ENCODE peak calls at places on chromosomes 7 and 10, in seven cellular contexts. Q is NCI-H1092, A is A549, B is cerebellum, X is T follicular helper cell, M is COR-L47, L is kidney tubule cell. D is an unnamed sample.

GRCh38 chr7:7399707-7400106 is 136.0 kb downstream of the COL28A1 start:
- DNase-seq in Q (no peak), A (no peak), B (no peak), X (no peak), M (no peak), L (no peak), D (no peak)

GRCh38 chr10:79947787-79948424 is 999 bp downstream of the SFTPD start:
- DNase-seq in Q (no peak), A (no peak), B (no peak), X (no peak), M (no peak), L (no peak), D (no peak)

GRCh38 chr7:4191046-4191445 is 491.0 kb upstream of the FOXK1 start:
- DNase-seq in Q (no peak), A (no peak), B (no peak), X (no peak), M (no peak), L (no peak), D (no peak)

GRCh38 chr7:13099197-13099795 is 411.9 kb downstream of the ARL4A start:
- DNase-seq in Q (no peak), A (no peak), B (no peak), X (no peak), M (no peak), L (peak), D (no peak)

GRCh38 chr10:104040862-104041789 is 44.6 kb downstream of the COL17A1 start:
- DNase-seq in Q (no peak), A (no peak), B (no peak), X (no peak), M (no peak), L (no peak), D (no peak)

GRCh38 chr10:49308881-49309280 is 9.9 kb downstream of the C10orf71 start:
- DNase-seq in Q (no peak), A (no peak), B (no peak), X (no peak), M (no peak), L (no peak), D (no peak)

GRCh38 chr10:133554600-133554999 is 10.8 kb downstream of the SYCE1 start:
- DNase-seq in Q (no peak), A (no peak), B (no peak), X (no peak), M (no peak), L (no peak), D (no peak)

GRCh38 chr10:92087750-92088395 is 164.3 kb downstream of the BTAF1 start:
- DNase-seq in Q (peak), A (peak), B (peak), X (peak), M (peak), L (peak), D (peak)

GRCh38 chr10:28676968-28677888 is at the start of gene BAMBI:
- DNase-seq in Q (peak), A (peak), B (peak), X (peak), M (peak), L (peak), D (peak)

GRCh38 chr10:56090914-56091540 is 270.0 kb downstream of the ZWINT start:
- DNase-seq in Q (no peak), A (no peak), B (no peak), X (no peak), M (no peak), L (no peak), D (no peak)

GRCh38 chr7:116588641-116589594 is 64.1 kb downstream of the CAV1 start:
- DNase-seq in Q (peak), A (peak), B (peak), X (no peak), M (peak), L (peak), D (no peak)

GRCh38 chr10:74825371-74826141 is 844 bp upstream of the KAT6B start:
- DNase-seq in Q (peak), A (peak), B (peak), X (peak), M (peak), L (peak), D (peak)

GRCh38 chr7:159310457-159311171 is 165.9 kb upstream of the VIPR2 start:
- DNase-seq in Q (no peak), A (no peak), B (no peak), X (no peak), M (no peak), L (no peak), D (no peak)

GRCh38 chr10:104043185-104043830 is 42.4 kb downstream of the COL17A1 start:
- DNase-seq in Q (no peak), A (no peak), B (no peak), X (no peak), M (no peak), L (no peak), D (no peak)

GRCh38 chr10:116801658-116802057 is 47.6 kb upstream of the ENO4 start:
- DNase-seq in Q (no peak), A (no peak), B (no peak), X (no peak), M (no peak), L (no peak), D (no peak)

GRCh38 chr10:73553726-73554125 is 37.4 kb downstream of the USP54 start:
- DNase-seq in Q (no peak), A (no peak), B (no peak), X (no peak), M (no peak), L (no peak), D (no peak)

GRCh38 chr10:7861509-7862120 is 43.3 kb downstream of the TAF3 start:
- DNase-seq in Q (no peak), A (no peak), B (no peak), X (no peak), M (no peak), L (no peak), D (no peak)

GRCh38 chr7:133645870-133646492 is 393.1 kb downstream of the EXOC4 start:
- DNase-seq in Q (no peak), A (no peak), B (no peak), X (no peak), M (peak), L (no peak), D (no peak)

GRCh38 chr10:43196131-43196980 is 58.1 kb downstream of the CSGALNACT2 start:
- DNase-seq in Q (no peak), A (no peak), B (no peak), X (no peak), M (no peak), L (no peak), D (no peak)

GRCh38 chr10:74078037-74078436 is 72.6 kb downstream of the AP3M1 start:
- DNase-seq in Q (no peak), A (no peak), B (no peak), X (no peak), M (no peak), L (peak), D (no peak)

GRCh38 chr7:71454981-71455380 is 323.0 kb downstream of the GALNT17 start:
- DNase-seq in Q (no peak), A (no peak), B (no peak), X (no peak), M (no peak), L (no peak), D (no peak)

GRCh38 chr10:106224676-106225075 is 939.8 kb downstream of the SORCS1 start:
- DNase-seq in Q (no peak), A (no peak), B (no peak), X (no peak), M (no peak), L (no peak), D (no peak)

GRCh38 chr7:127396184-127396583 is 3.7 kb upstream of the ZNF800 start:
- DNase-seq in Q (no peak), A (peak), B (no peak), X (no peak), M (no peak), L (peak), D (no peak)

GRCh38 chr7:43535031-43535451 is 47.9 kb upstream of the STK17A start:
- DNase-seq in Q (no peak), A (no peak), B (no peak), X (no peak), M (no peak), L (peak), D (no peak)

GRCh38 chr10:11024596-11024995 is 6.9 kb downstream of the CELF2 start:
- DNase-seq in Q (no peak), A (no peak), B (no peak), X (no peak), M (no peak), L (peak), D (no peak)

GRCh38 chr10:132039371-132039770 is 26.4 kb upstream of the JAKMIP3 start:
- DNase-seq in Q (no peak), A (no peak), B (no peak), X (no peak), M (no peak), L (no peak), D (no peak)

GRCh38 chr7:137032436-137032835 is 164.0 kb downstream of the CHRM2 start:
- DNase-seq in Q (no peak), A (no peak), B (no peak), X (no peak), M (no peak), L (no peak), D (no peak)

GRCh38 chr10:90557385-90557784 is 300.5 kb downstream of the HTR7 start:
- DNase-seq in Q (no peak), A (no peak), B (no peak), X (no peak), M (no peak), L (no peak), D (no peak)

GRCh38 chr10:100345570-100346330 is 1.3 kb upstream of the SCD start:
- DNase-seq in Q (no peak), A (no peak), B (no peak), X (no peak), M (no peak), L (peak), D (no peak)

GRCh38 chr7:70894799-70895198 is 237.1 kb upstream of the GALNT17 start:
- DNase-seq in Q (no peak), A (no peak), B (no peak), X (no peak), M (no peak), L (no peak), D (no peak)

GRCh38 chr7:88789480-88790064 is 6.0 kb downstream of the TEX47 start:
- DNase-seq in Q (no peak), A (peak), B (peak), X (no peak), M (no peak), L (peak), D (no peak)

GRCh38 chr10:88965016-88965415 is 12.4 kb upstream of the ACTA2 start:
- DNase-seq in Q (no peak), A (no peak), B (no peak), X (no peak), M (no peak), L (no peak), D (no peak)

GRCh38 chr7:77351539-77352004 is 64.6 kb downstream of the GSAP start:
- DNase-seq in Q (no peak), A (no peak), B (no peak), X (peak), M (no peak), L (no peak), D (peak)

GRCh38 chr7:48130658-48131108 is 40.6 kb upstream of the ABCA13 start:
- DNase-seq in Q (no peak), A (no peak), B (no peak), X (no peak), M (no peak), L (no peak), D (no peak)

GRCh38 chr10:57049096-57049495 is 688.0 kb upstream of the ZWINT start:
- DNase-seq in Q (no peak), A (no peak), B (no peak), X (no peak), M (no peak), L (no peak), D (no peak)

GRCh38 chr7:21953766-21954165 is 8.1 kb upstream of the CDCA7L start:
- DNase-seq in Q (no peak), A (no peak), B (no peak), X (no peak), M (no peak), L (no peak), D (no peak)

D was measured in stimulated activated naive CD4-positive, alpha-beta T cell.